ENCODE peak calls at places on chromosomes 7 and 10, in ten cellular contexts. D is stimulated activated CD8-positive, alpha-beta memory T cell treated with anti-CD3 and anti-CD28 coated beads, Interleukin-12 subunit alpha, Interleukin-12 subunit beta, amount 100 ng/mL, for 4 hours; U is neural progenitor cell; L is RCC 7860; O is activated T-cell treated with anti-CD3 and anti-CD28 coated beads, Interleukin-2, amount 50 U/mL, for 72 hours; C is lung; J is GM10248; B is naive thymus-derived CD8-positive, alpha-beta T cell; A is GM20000; K is retina. I is an unnamed sample.

GRCh38 chr7:83065714-83066113 is 97.0 kb downstream of the PCLO start:
- DNase-seq in C (no peak), K (peak), U (no peak), D (no peak), O (no peak), L (no peak), A (no peak), J (no peak), B (no peak), I (no peak)

GRCh38 chr10:103915794-103916193 is 2.2 kb downstream of the STN1 start:
- DNase-seq in D (no peak), B (no peak), A (peak), J (peak), K (no peak), U (no peak), C (no peak), L (no peak), O (peak), I (no peak)

GRCh38 chr7:74138945-74139843 is 35.0 kb upstream of the EIF4H start:
- DNase-seq in U (peak), D (no peak), A (no peak), J (no peak), K (no peak), B (no peak), O (no peak), L (no peak), C (no peak), I (peak)

GRCh38 chr7:867001-867405 is 9.4 kb upstream of the GET4 start:
- DNase-seq in J (no peak), L (no peak), C (no peak), B (no peak), A (no peak), D (no peak), O (no peak), K (no peak), U (no peak), I (no peak)

GRCh38 chr10:96645191-96645721 is 58.4 kb upstream of the TM9SF3 start:
- DNase-seq in U (no peak), B (no peak), A (peak), C (no peak), L (no peak), D (no peak), J (peak), K (no peak), O (no peak), I (no peak)

GRCh38 chr10:3068201-3068967 is 1.0 kb downstream of the PFKP start:
- DNase-seq in J (peak), C (peak), L (peak), K (peak), D (peak), A (peak), B (peak), U (peak), O (peak), I (peak)

GRCh38 chr10:28284126-28284525 is 18.7 kb downstream of the MPP7 start:
- DNase-seq in J (no peak), B (no peak), U (no peak), A (no peak), C (no peak), D (no peak), L (no peak), K (no peak), O (no peak), I (no peak)

GRCh38 chr10:18279202-18279601 is 139.0 kb downstream of the CACNB2 start:
- DNase-seq in L (no peak), U (no peak), D (no peak), J (no peak), A (no peak), O (no peak), C (no peak), K (no peak), B (no peak), I (no peak)

GRCh38 chr10:121368347-121369025 is 229.8 kb downstream of the FGFR2 start:
- DNase-seq in C (no peak), K (no peak), J (no peak), B (no peak), A (no peak), D (no peak), L (no peak), U (peak), O (no peak), I (peak)

I was measured in GM23338.